ENCODE peak calls at places on chromosome 22, in seven cellular contexts. J is NCI-H146, K is GM19239, L is NCI-H1436, D is GM10248, G is anterior cingulate cortex, V is NCI-H510A. M is an unnamed sample.

GRCh38 chr22:50255099-50255498 is 4.0 kb upstream of the HDAC10 start:
- DNase-seq in V (no peak), K (no peak), L (no peak), D (no peak), J (no peak), G (no peak), M (no peak)

GRCh38 chr22:44837481-44837880 is 85.1 kb downstream of the ARHGAP8 start:
- DNase-seq in J (no peak), L (no peak), K (no peak), D (no peak), G (no peak), V (no peak), M (no peak)

GRCh38 chr22:50700387-50701075 is 27.9 kb downstream of the SHANK3 start:
- DNase-seq in K (no peak), D (no peak), L (no peak), J (no peak), V (no peak), G (no peak), M (no peak)

GRCh38 chr22:45832959-45833580 is 143.9 kb downstream of the WNT7B start:
- DNase-seq in L (no peak), V (no peak), K (no peak), G (no peak), D (no peak), J (no peak), M (no peak)

GRCh38 chr22:24728790-24729637 is 45.5 kb downstream of the PIWIL3 start:
- DNase-seq in J (peak), L (no peak), V (no peak), K (no peak), G (peak), D (no peak), M (no peak)

GRCh38 chr22:38935023-38935422 is 22.4 kb upstream of the APOBEC3A start:
- DNase-seq in K (no peak), J (peak), L (peak), D (no peak), V (peak), G (no peak), M (no peak)

GRCh38 chr22:37418627-37419369 is 8.5 kb downstream of the ELFN2 start:
- DNase-seq in D (no peak), K (no peak), G (no peak), J (no peak), V (no peak), L (no peak), M (no peak)

GRCh38 chr22:30628491-30628890 is 7.1 kb upstream of the SLC35E4 start:
- DNase-seq in D (no peak), G (peak), L (no peak), J (no peak), K (no peak), V (no peak), M (no peak)

GRCh38 chr22:37060801-37061610 is 9.5 kb downstream of the KCTD17 start:
- DNase-seq in V (peak), L (peak), K (peak), J (peak), D (peak), G (no peak), M (no peak)

GRCh38 chr22:45896153-45896951 is 80.6 kb downstream of the WNT7B start:
- DNase-seq in D (no peak), L (no peak), J (no peak), K (no peak), V (peak), G (no peak), M (peak)

GRCh38 chr22:45640291-45640940 is 31.2 kb upstream of the ATXN10 start:
- DNase-seq in L (no peak), K (no peak), V (no peak), D (no peak), G (no peak), J (no peak), M (no peak)

GRCh38 chr22:45009881-45010531 is at the start of gene PHF21B:
- DNase-seq in V (peak), D (peak), L (peak), J (peak), K (peak), G (peak), M (peak)

GRCh38 chr22:31081963-31082605 is 966 bp downstream of the SMTN start:
- DNase-seq in J (no peak), G (no peak), V (no peak), D (no peak), L (no peak), K (no peak), M (no peak)

GRCh38 chr22:48099251-48099650 is 1336.8 kb downstream of the TBC1D22A start:
- DNase-seq in L (no peak), V (no peak), D (no peak), J (no peak), K (no peak), G (no peak), M (peak)

GRCh38 chr22:32693102-32693501 is 108.4 kb upstream of the TIMP3 start:
- DNase-seq in G (no peak), K (no peak), V (no peak), J (no peak), D (no peak), L (no peak), M (no peak)

GRCh38 chr22:49887074-49887471 is 31.2 kb downstream of the ALG12 start:
- DNase-seq in G (no peak), D (no peak), V (no peak), K (no peak), L (no peak), J (no peak), M (no peak)

GRCh38 chr22:30314918-30315317 is 11.8 kb downstream of the TBC1D10A start:
- DNase-seq in V (no peak), J (no peak), D (peak), G (no peak), K (no peak), L (no peak), M (no peak)

GRCh38 chr22:47164514-47165337 is 402.3 kb downstream of the TBC1D22A start:
- DNase-seq in K (no peak), D (no peak), L (no peak), V (no peak), J (no peak), G (no peak), M (peak)

GRCh38 chr22:23146842-23147205 is 1.5 kb downstream of the RAB36 start:
- DNase-seq in G (no peak), K (no peak), D (no peak), L (no peak), V (no peak), J (no peak), M (no peak)

GRCh38 chr22:42688241-42688913 is 32.3 kb downstream of the A4GALT start:
- DNase-seq in J (peak), G (peak), V (peak), D (no peak), K (no peak), L (peak), M (peak)

GRCh38 chr22:47452184-47452583 is 689.7 kb downstream of the TBC1D22A start:
- DNase-seq in L (no peak), D (no peak), K (peak), J (no peak), V (no peak), G (no peak), M (no peak)

GRCh38 chr22:48555606-48556005 is 1272.1 kb downstream of the BRD1 start:
- DNase-seq in J (peak), G (no peak), K (no peak), L (no peak), D (no peak), V (no peak), M (no peak)

GRCh38 chr22:42283288-42284229 is 13.1 kb upstream of the TCF20 start:
- DNase-seq in V (peak), L (no peak), D (no peak), J (no peak), K (no peak), G (no peak), M (no peak)

GRCh38 chr22:47333625-47334024 is 571.2 kb downstream of the TBC1D22A start:
- DNase-seq in V (peak), D (no peak), J (no peak), L (peak), K (no peak), G (no peak), M (no peak)

GRCh38 chr22:48821346-48822186 is 1006.1 kb downstream of the BRD1 start:
- DNase-seq in D (no peak), K (no peak), G (no peak), V (no peak), J (no peak), L (no peak), M (no peak)

GRCh38 chr22:31488988-31489617 is 539 bp downstream of the EIF4ENIF1 start:
- DNase-seq in G (no peak), J (peak), K (peak), V (peak), D (peak), L (no peak), M (peak)

GRCh38 chr22:38191115-38191514 is 9.5 kb upstream of the PLA2G6 start:
- DNase-seq in G (no peak), V (no peak), L (no peak), D (no peak), K (no peak), J (no peak), M (no peak)

GRCh38 chr22:30829901-30830550 is 135.4 kb downstream of the OSBP2 start:
- DNase-seq in J (no peak), L (no peak), G (no peak), D (no peak), K (no peak), V (no peak), M (no peak)

GRCh38 chr22:29215012-29215860 is 9.5 kb downstream of the EMID1 start:
- DNase-seq in D (no peak), G (no peak), V (no peak), K (no peak), L (no peak), J (peak), M (no peak)

M was measured in H9.